ENCODE peak calls at places on chromosomes 12 and 14, in six cellular contexts. R is GM12878, N is HCT116, X is HepG2, F is K562, Q is H1. K is an unnamed sample. For H3K4me1, the result is how much of the 10 kb centered on the place peaks cover.

GRCh38 chr12:93427779-93428564 is 13.8 kb downstream of the UBE2N start:
- DNase-seq in R (no peak), F (peak), N (no peak), Q (no peak), X (no peak), K (no peak)

GRCh38 chr14:75041613-75042012 is 9.7 kb downstream of the MLH3 start:
- DNase-seq in N (no peak), F (no peak), X (peak), Q (no peak), R (no peak), K (no peak)

GRCh38 chr12:79326663-79327062 is 364.1 kb downstream of the PAWR start:
- DNase-seq in N (no peak), Q (no peak), F (no peak), R (no peak), X (no peak), K (no peak)

GRCh38 chr12:68842123-68842522 is 34.1 kb downstream of the MDM2 start:
- DNase-seq in R (no peak), X (no peak), Q (no peak), F (no peak), N (no peak), K (no peak)

GRCh38 chr12:16509411-16509810 is 96.6 kb downstream of the LMO3 start:
- DNase-seq in R (no peak), F (no peak), N (no peak), X (no peak), Q (no peak), K (no peak)

GRCh38 chr12:28035483-28035882 is 63.0 kb upstream of the PTHLH start:
- DNase-seq in N (no peak), Q (no peak), R (no peak), F (peak), X (no peak), K (no peak)

GRCh38 chr12:108156717-108157116 is 27.6 kb downstream of the WSCD2 start:
- DNase-seq in R (no peak), F (no peak), N (no peak), Q (no peak), X (no peak), K (no peak)

GRCh38 chr14:68279437-68279720 is 459.8 kb downstream of the RAD51B start:
- DNase-seq in R (no peak), Q (no peak), N (no peak), X (no peak), F (no peak), K (no peak)

GRCh38 chr14:38716871-38717270 is 386.2 kb downstream of the SEC23A start:
- DNase-seq in N (no peak), X (no peak), Q (no peak), F (no peak), R (no peak), K (no peak)

GRCh38 chr12:90773526-90773925 is 181.4 kb downstream of the CCER1 start:
- DNase-seq in F (no peak), R (no peak), N (no peak), X (no peak), Q (no peak), K (no peak)

GRCh38 chr12:107328442-107329133 is 235.2 kb upstream of the CRY1 start:
- DNase-seq in Q (no peak), X (no peak), R (no peak), N (no peak), F (no peak), K (no peak)

GRCh38 chr12:42933461-42934081 is 344.0 kb upstream of the PRICKLE1 start:
- DNase-seq in N (no peak), X (no peak), Q (no peak), F (no peak), R (no peak), K (no peak)

GRCh38 chr12:124379938-124380754 is 85.3 kb downstream of the RFLNA start:
- DNase-seq in Q (no peak), R (no peak), N (no peak), F (no peak), X (no peak), K (no peak)

GRCh38 chr14:105086833-105087307 is 21.6 kb upstream of the GPR132 start:
- DNase-seq in R (no peak), F (peak), Q (peak), X (peak), N (peak), K (no peak)

GRCh38 chr12:5582541-5582940 is 150.6 kb downstream of the NTF3 start:
- DNase-seq in X (no peak), Q (no peak), R (no peak), N (no peak), F (no peak), K (no peak)

GRCh38 chr14:34363733-34364134 is 98.3 kb downstream of the SPTSSA start:
- DNase-seq in Q (no peak), X (no peak), N (no peak), F (no peak), R (no peak), K (no peak)

GRCh38 chr14:51540364-51540763 is 111.3 kb upstream of the FRMD6 start:
- DNase-seq in X (no peak), N (no peak), Q (no peak), F (no peak), R (no peak), K (no peak)

GRCh38 chr14:89794096-89794495 is 160.4 kb downstream of the EFCAB11 start:
- DNase-seq in Q (no peak), F (no peak), X (no peak), R (no peak), N (no peak), K (no peak)

GRCh38 chr12:108060910-108061309 is 68.2 kb upstream of the WSCD2 start:
- DNase-seq in R (no peak), N (no peak), F (no peak), X (no peak), Q (no peak), K (no peak)

GRCh38 chr12:64258576-64258975 is 36.5 kb upstream of the KICS2 start:
- DNase-seq in F (no peak), Q (no peak), X (no peak), R (no peak), N (no peak), K (no peak)

GRCh38 chr14:76918176-76918750 is 92.1 kb downstream of the LRRC74A start:
- DNase-seq in R (no peak), N (no peak), Q (no peak), F (no peak), X (no peak), K (no peak)

GRCh38 chr14:100533647-100534485 is 53.4 kb downstream of the BEGAIN start:
- DNase-seq in X (no peak), N (no peak), Q (no peak), F (no peak), R (no peak), K (no peak)

GRCh38 chr14:32167907-32168306 is 33.9 kb upstream of the RNU6-7 start:
- DNase-seq in X (no peak), N (no peak), R (no peak), Q (no peak), F (no peak), K (no peak)

GRCh38 chr12:26939953-26940352 is 1.7 kb downstream of the FGFR1OP2 start:
- DNase-seq in R (no peak), Q (no peak), N (no peak), F (peak), X (no peak), K (no peak)

GRCh38 chr14:103247169-103247606 is 86.8 kb upstream of the EIF5 start:
- DNase-seq in X (no peak), F (no peak), Q (no peak), N (no peak), R (no peak), K (no peak)

GRCh38 chr12:10968765-10969456 is 17.8 kb downstream of the TAS2R50 start:
- DNase-seq in Q (no peak), R (no peak), X (no peak), N (no peak), F (no peak), K (no peak)

GRCh38 chr14:75554482-75554881 is 23.9 kb upstream of the FLVCR2 start:
- DNase-seq in Q (no peak), R (no peak), F (no peak), N (no peak), X (no peak), K (no peak)

GRCh38 chr12:68784015-68784414 is 24.0 kb upstream of the MDM2 start:
- DNase-seq in N (no peak), R (no peak), X (peak), Q (no peak), F (no peak), K (no peak)

GRCh38 chr12:3117628-3118027 is 40.4 kb downstream of the TSPAN9 start:
- DNase-seq in R (no peak), N (no peak), F (no peak), X (no peak), Q (no peak), K (no peak)

GRCh38 chr12:130973109-130973508 is 19.4 kb downstream of the ADGRD1 start:
- DNase-seq in N (no peak), X (no peak), F (no peak), Q (no peak), R (no peak), K (no peak)

GRCh38 chr12:52147983-52148540 is 43.8 kb downstream of the KRT80 start:
- DNase-seq in X (no peak), N (no peak), F (no peak), R (no peak), Q (no peak), K (no peak)
- H3K4me1 ChIP-seq in X (under half), N (half or more), F (under half), R (under half), Q (under half), K (half or more)

GRCh38 chr12:84891106-84891838 is 21.3 kb downstream of the SLC6A15 start:
- DNase-seq in Q (no peak), X (no peak), F (no peak), R (no peak), N (no peak), K (no peak)
- TF ChIP-seq ZNF274 in Q (no peak), X (no peak), F (no peak), R (no peak), N (no peak), K (no peak)

DNA sequence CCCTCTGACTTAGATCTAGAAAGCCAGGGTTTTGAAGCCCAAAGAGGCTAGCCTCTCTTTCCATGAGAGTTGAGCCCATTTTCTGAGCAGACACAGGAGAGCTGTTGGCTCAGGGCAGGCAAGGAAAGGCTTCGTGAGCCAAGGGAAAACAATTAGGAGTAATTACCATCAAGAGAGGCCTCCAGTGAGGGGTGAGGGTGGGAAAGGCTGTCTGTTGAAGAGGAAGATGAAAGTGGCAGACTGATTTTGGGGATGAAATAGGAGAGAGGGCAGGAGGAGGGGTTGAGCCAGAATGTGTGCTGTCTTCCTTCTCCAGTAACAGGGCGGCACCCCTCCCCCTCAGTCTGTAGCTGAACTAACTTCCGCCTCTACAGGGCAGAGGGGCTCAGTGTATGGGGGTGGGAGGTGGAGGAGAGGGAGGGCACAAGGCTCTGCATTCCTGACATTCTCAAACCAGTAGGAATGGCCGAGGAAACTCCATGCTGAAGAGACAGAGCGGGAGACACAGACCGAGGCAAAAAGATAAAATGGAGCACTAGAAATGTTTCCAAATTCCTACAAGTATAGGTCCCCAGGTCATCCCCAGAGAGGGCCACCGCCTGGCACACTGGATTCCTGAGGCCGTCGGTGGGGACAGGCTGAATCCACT is 33.1 kb upstream of the COL2A1 start:
- DNase-seq in F (peak), Q (peak), N (no peak), R (no peak), X (peak), K (peak)
- H3K4me1 ChIP-seq in F (under half), Q (under half), N (under half), R (under half), X (under half), K (under half)

GRCh38 chr12:119840617-119841016 is 36.5 kb downstream of the CIT start:
- DNase-seq in R (no peak), F (no peak), Q (no peak), X (no peak), N (no peak), K (no peak)

GRCh38 chr12:119842380-119842779 is 34.7 kb downstream of the CIT start:
- DNase-seq in Q (no peak), N (no peak), F (no peak), R (no peak), X (no peak), K (no peak)

GRCh38 chr12:119839201-119839600 is 37.9 kb downstream of the CIT start:
- DNase-seq in X (no peak), N (no peak), F (no peak), Q (no peak), R (no peak), K (no peak)

GRCh38 chr12:119841433-119842210 is 35.5 kb downstream of the CIT start:
- DNase-seq in Q (no peak), R (no peak), X (no peak), F (no peak), N (no peak), K (no peak)

DNA sequence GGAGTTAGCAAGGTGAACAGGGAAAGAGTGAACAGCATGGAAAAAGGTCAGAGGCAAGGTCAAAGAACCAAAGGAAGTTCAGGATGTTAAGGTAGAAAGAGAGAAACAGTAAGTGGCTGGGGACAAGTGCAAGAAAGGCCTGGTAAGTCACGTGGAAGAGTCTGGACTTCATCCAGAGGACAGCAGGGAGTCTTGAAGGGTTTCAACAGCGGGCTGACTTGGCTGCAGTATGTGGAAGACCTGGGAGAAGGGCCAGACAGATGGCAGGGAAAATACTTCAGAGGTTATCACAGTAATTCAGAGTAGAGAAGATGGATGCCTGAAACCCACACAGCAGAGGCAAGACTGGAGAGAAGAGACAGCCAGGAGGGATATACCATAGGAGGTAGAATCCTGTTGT is 34.0 kb downstream of the CIT start:
- DNase-seq in R (no peak), F (no peak), N (no peak), X (no peak), Q (no peak), K (no peak)
- TF ChIP-seq ZNF274 in R (no peak), F (no peak), N (no peak), X (no peak), Q (no peak), K (no peak)

K was measured in NT2/D1.